ENCODE peak calls at places on chromosomes 3 and 15, in six cellular contexts. V is fibroblast of villous mesenchyme, L is mammary epithelial cell, G is astrocyte of the spinal cord, P is PC-3, K is Caco-2. R is an unnamed sample.

GRCh38 chr3:12194669-12195161 is 36.0 kb upstream of the TIMP4 start:
- DNase-seq in G (no peak), L (peak), P (peak), K (peak), V (peak), R (peak)

GRCh38 chr3:192879346-192880031 is 38.2 kb downstream of the MB21D2 start:
- DNase-seq in V (peak), P (peak), L (peak), K (peak), G (peak), R (peak)

GRCh38 chr15:29569533-29570092 is 252.7 kb downstream of the TJP1 start:
- DNase-seq in G (no peak), P (no peak), L (no peak), K (no peak), V (no peak), R (no peak)

GRCh38 chr3:168116279-168116678 is 20.6 kb upstream of the GOLIM4 start:
- DNase-seq in G (peak), P (no peak), L (peak), V (no peak), K (no peak), R (peak)

GRCh38 chr3:10474847-10475246 is 30.5 kb downstream of the ATP2B2 start:
- DNase-seq in K (no peak), G (no peak), L (no peak), P (no peak), V (no peak), R (no peak)

GRCh38 chr3:152051501-152052404 is 178.3 kb downstream of the SUCNR1 start:
- DNase-seq in K (peak), P (peak), V (peak), G (peak), L (no peak), R (no peak)

GRCh38 chr3:36729204-36730056 is 34.9 kb downstream of the DCLK3 start:
- DNase-seq in P (peak), G (peak), L (peak), V (peak), K (peak), R (peak)

GRCh38 chr3:36633060-36633459 is 131.3 kb downstream of the DCLK3 start:
- DNase-seq in K (no peak), P (no peak), G (no peak), L (no peak), V (no peak), R (no peak)

GRCh38 chr3:66195347-66195783 is 25.4 kb upstream of the SLC25A26 start:
- DNase-seq in K (peak), V (peak), L (peak), P (peak), G (peak), R (peak)

GRCh38 chr3:127172670-127173515 is 20.0 kb upstream of the PRR23E start:
- DNase-seq in L (no peak), K (no peak), G (peak), P (peak), V (peak), R (peak)

GRCh38 chr15:81168680-81169079 is 28.0 kb upstream of the IL16 start:
- DNase-seq in L (no peak), V (no peak), P (no peak), K (no peak), G (no peak), R (no peak)

GRCh38 chr3:173988912-173989311 is 591.4 kb downstream of the NLGN1 start:
- DNase-seq in V (no peak), L (no peak), K (no peak), P (no peak), G (no peak), R (no peak)

GRCh38 chr15:96514607-96515285 is 184.2 kb downstream of the NR2F2 start:
- DNase-seq in K (no peak), G (no peak), P (no peak), V (no peak), L (no peak), R (no peak)

DNA sequence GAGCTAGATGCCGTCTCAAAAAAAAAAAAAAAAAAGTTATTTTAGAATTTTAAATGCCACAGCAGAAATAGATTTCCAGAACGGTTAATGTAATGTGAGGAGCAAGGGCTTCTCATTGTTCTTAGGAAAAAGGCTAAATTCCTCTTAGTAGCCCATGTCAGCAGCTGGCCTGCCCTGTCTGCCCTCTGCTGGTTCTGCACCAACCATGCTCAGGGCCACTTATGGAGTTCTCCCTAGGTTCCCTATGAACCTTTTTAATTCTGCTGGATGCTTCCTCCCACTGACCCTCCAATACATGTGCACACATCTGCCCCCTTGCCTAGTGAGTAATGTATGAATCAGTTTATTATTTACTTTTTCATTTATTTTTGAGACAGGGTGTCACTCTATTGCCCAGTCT is 32.2 kb upstream of the DPPA4 start:
- DNase-seq in G (no peak), K (peak), L (no peak), V (no peak), P (peak), R (no peak)
- TF ChIP-seq CTCF in G (no peak), K (no peak), L (no peak), V (no peak), P (peak), R (no peak)

GRCh38 chr3:49940667-49941249 is 808 bp downstream of the RBM6 start:
- DNase-seq in K (no peak), V (peak), L (no peak), P (no peak), G (no peak), R (peak)
- H3K4me3 ChIP-seq in K (peak), V (peak), L (peak), P (peak), G (peak), R (peak)

DNA sequence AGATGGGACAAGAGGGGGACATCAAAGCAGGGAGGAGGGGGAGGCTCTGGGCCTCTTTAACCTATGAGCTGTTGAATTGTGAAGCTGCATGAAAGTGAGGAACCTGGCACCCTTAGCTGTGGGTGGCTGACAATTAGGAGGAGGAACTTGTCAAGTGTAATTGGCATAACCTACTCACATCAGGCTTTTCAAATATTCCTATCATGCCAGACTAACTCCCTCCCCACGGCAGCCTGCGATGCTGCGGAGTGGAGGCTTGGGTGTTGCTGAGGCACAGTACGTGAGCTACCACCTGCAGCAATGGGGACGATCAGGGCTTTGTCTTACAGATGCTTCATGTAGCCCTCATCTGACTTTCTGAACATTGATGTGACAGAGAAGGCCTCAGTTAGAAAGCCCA is 180.7 kb upstream of the SNTN start:
- DNase-seq in K (no peak), L (no peak), V (no peak), P (no peak), G (no peak), R (no peak)
- TF ChIP-seq CTCF in K (no peak), L (no peak), V (no peak), P (no peak), G (no peak), R (no peak)

DNA sequence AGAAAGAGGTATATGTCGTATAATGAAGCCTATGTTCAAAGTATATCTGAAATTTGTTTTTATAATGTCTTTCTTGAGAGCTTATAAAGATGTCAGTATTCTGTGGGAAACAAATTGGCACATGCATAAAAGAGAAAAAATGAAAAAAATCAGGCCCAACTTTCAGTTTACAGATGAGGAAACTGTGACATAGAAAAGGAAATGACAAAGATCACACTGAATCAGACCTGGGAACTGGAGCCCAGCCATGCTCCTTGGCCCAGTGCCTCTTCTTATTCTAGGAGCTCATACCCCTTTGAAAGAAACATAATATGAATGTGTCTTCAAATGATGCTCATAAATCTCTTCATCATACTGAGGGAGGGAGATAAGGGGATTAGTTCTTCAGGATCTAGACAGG is 48.4 kb downstream of the TMEM44 start:
- DNase-seq in V (no peak), G (no peak), P (peak), L (no peak), K (no peak), R (peak)
- H3K4me3 ChIP-seq in V (peak), G (no peak), P (peak), L (peak), K (no peak), R (peak)

R was measured in epithelial cell of esophagus.